ENCODE peak calls at places on chromosomes 2 and 18, in eight cellular contexts. J is stimulated activated CD8-positive, alpha-beta memory T cell treated with anti-CD3 and anti-CD28 coated beads, Interleukin-15, amount 100 ng/mL, for 1 hour; W is A172; C is EL; H is activated T-cell treated with anti-CD3 and anti-CD28 coated beads for 1 hour; Q is nephron progenitor cell; P is AML-193; S is kidney epithelial cell. D is an unnamed sample.

GRCh38 chr2:28896906-28897305 is 2.4 kb downstream of the WDR43 start:
- DNase-seq in J (no peak), W (peak), C (peak), H (no peak), Q (no peak), P (no peak), S (no peak), D (peak)

GRCh38 chr2:50611261-50612020 is 420.5 kb downstream of the NRXN1 start:
- DNase-seq in J (no peak), W (no peak), C (no peak), H (no peak), Q (no peak), P (no peak), S (no peak), D (no peak)

GRCh38 chr18:42525905-42526304 is 570.9 kb downstream of the PIK3C3 start:
- DNase-seq in J (no peak), W (no peak), C (no peak), H (no peak), Q (no peak), P (no peak), S (no peak), D (no peak)

GRCh38 chr2:1427086-1427485 is 13.8 kb downstream of the TPO start:
- DNase-seq in J (no peak), W (no peak), C (no peak), H (no peak), Q (no peak), P (no peak), S (no peak), D (no peak)

GRCh38 chr2:211652366-211652765 is 886.2 kb downstream of the ERBB4 start:
- DNase-seq in J (no peak), W (no peak), C (no peak), H (no peak), Q (no peak), P (no peak), S (no peak), D (no peak)

GRCh38 chr2:232927793-232928563 is 57.9 kb downstream of the SNORC start:
- DNase-seq in J (no peak), W (no peak), C (no peak), H (no peak), Q (peak), P (no peak), S (no peak), D (no peak)

GRCh38 chr2:102094917-102095316 is 47.6 kb upstream of the IL1R1 start:
- DNase-seq in J (no peak), W (peak), C (peak), H (no peak), Q (no peak), P (peak), S (no peak), D (peak)

GRCh38 chr18:47246027-47246971 is 5.2 kb downstream of the SKOR2 start:
- DNase-seq in J (no peak), W (no peak), C (no peak), H (no peak), Q (no peak), P (no peak), S (no peak), D (no peak)

GRCh38 chr18:9943311-9943710 is 29.5 kb downstream of the VAPA start:
- DNase-seq in J (no peak), W (no peak), C (no peak), H (no peak), Q (no peak), P (no peak), S (no peak), D (no peak)

GRCh38 chr2:122627388-122627787 is 871.9 kb downstream of the TSN start:
- DNase-seq in J (no peak), W (no peak), C (peak), H (no peak), Q (no peak), P (no peak), S (no peak), D (no peak)

GRCh38 chr2:9057939-9058761 is 54.7 kb upstream of the MBOAT2 start:
- DNase-seq in J (no peak), W (peak), C (peak), H (no peak), Q (no peak), P (no peak), S (peak), D (no peak)

GRCh38 chr2:201546576-201546975 is 95.0 kb downstream of the STRADB start:
- DNase-seq in J (no peak), W (no peak), C (peak), H (no peak), Q (no peak), P (no peak), S (no peak), D (no peak)

GRCh38 chr2:232870766-232871371 is 805 bp downstream of the SNORC start:
- DNase-seq in J (no peak), W (no peak), C (no peak), H (no peak), Q (no peak), P (no peak), S (no peak), D (no peak)

GRCh38 chr2:192197387-192197786 is 2.7 kb upstream of the TMEFF2 start:
- DNase-seq in J (no peak), W (peak), C (no peak), H (no peak), Q (no peak), P (no peak), S (no peak), D (peak)

GRCh38 chr2:39524756-39525635 is 87.9 kb upstream of the MAP4K3 start:
- DNase-seq in J (no peak), W (no peak), C (peak), H (no peak), Q (no peak), P (no peak), S (no peak), D (no peak)

GRCh38 chr2:219243291-219243761 is 1.9 kb downstream of the GLB1L start:
- DNase-seq in J (no peak), W (no peak), C (no peak), H (no peak), Q (peak), P (no peak), S (no peak), D (no peak)

GRCh38 chr18:23650963-23651927 is 11.5 kb downstream of the ANKRD29 start:
- DNase-seq in J (no peak), W (peak), C (peak), H (no peak), Q (no peak), P (no peak), S (peak), D (no peak)

GRCh38 chr2:120104002-120104467 is 91.2 kb downstream of the EPB41L5 start:
- DNase-seq in J (no peak), W (no peak), C (peak), H (no peak), Q (no peak), P (no peak), S (peak), D (peak)

GRCh38 chr2:101677657-101678056 is 19.9 kb upstream of the MAP4K4 start:
- DNase-seq in J (no peak), W (no peak), C (no peak), H (no peak), Q (no peak), P (no peak), S (no peak), D (no peak)

GRCh38 chr2:46258937-46259781 is 38.0 kb upstream of the EPAS1 start:
- DNase-seq in J (no peak), W (no peak), C (no peak), H (no peak), Q (no peak), P (no peak), S (no peak), D (no peak)

GRCh38 chr2:100107440-100107839 is 35.0 kb downstream of the AFF3 start:
- DNase-seq in J (no peak), W (no peak), C (no peak), H (no peak), Q (no peak), P (no peak), S (no peak), D (no peak)

GRCh38 chr18:73831688-73832087 is 315.9 kb downstream of the FBXO15 start:
- DNase-seq in J (no peak), W (no peak), C (no peak), H (no peak), Q (no peak), P (no peak), S (no peak), D (no peak)

GRCh38 chr2:241914542-241914941 is 45.0 kb downstream of the RTP5 start:
- DNase-seq in J (no peak), W (no peak), C (no peak), H (no peak), Q (no peak), P (no peak), S (no peak), D (no peak)

GRCh38 chr18:75211721-75212625 is 1.4 kb downstream of the TSHZ1 start:
- DNase-seq in J (no peak), W (peak), C (peak), H (no peak), Q (peak), P (peak), S (no peak), D (peak)

GRCh38 chr18:22694954-22695353 is 238.2 kb upstream of the RBBP8 start:
- DNase-seq in J (no peak), W (peak), C (peak), H (no peak), Q (no peak), P (no peak), S (no peak), D (peak)

GRCh38 chr18:10702196-10702595 is 176.4 kb downstream of the NAPG start:
- DNase-seq in J (no peak), W (no peak), C (no peak), H (no peak), Q (no peak), P (no peak), S (no peak), D (no peak)

GRCh38 chr2:120480903-120481445 is 135.0 kb downstream of the INHBB start:
- DNase-seq in J (no peak), W (no peak), C (no peak), H (no peak), Q (no peak), P (no peak), S (no peak), D (no peak)

GRCh38 chr18:62992877-62993365 is 277.6 kb downstream of the PHLPP1 start:
- DNase-seq in J (no peak), W (no peak), C (no peak), H (no peak), Q (no peak), P (no peak), S (no peak), D (no peak)

D was measured in RKO.